ENCODE peak calls at places on chromosome 15, in nine cellular contexts. One of them, this sample, is unnamed.

GRCh38 chr15:60120100-60120499 is 116.0 kb downstream of the FOXB1 start:
- DNase-seq in pancreas: no peak
- DNase-seq in CD8-positive, alpha-beta T cell: no peak
- DNase-seq in upper lobe of left lung: no peak
- DNase-seq in neural progenitor cell: peak; percentile 62
- DNase-seq in kidney: no peak
- DNase-seq in foreskin fibroblast: no peak
- DNase-seq in neuronal stem cell: no peak
- DNase-seq in MM.1S: no peak
- DNase-seq in this sample: no peak

GRCh38 chr15:69602921-69603320 is 150.3 kb downstream of the RPLP1 start:
- DNase-seq in pancreas: no peak
- DNase-seq in CD8-positive, alpha-beta T cell: no peak
- DNase-seq in upper lobe of left lung: peak; percentile 12
- DNase-seq in neural progenitor cell: no peak
- DNase-seq in kidney: no peak
- DNase-seq in foreskin fibroblast: no peak
- DNase-seq in neuronal stem cell: no peak
- DNase-seq in MM.1S: no peak
- DNase-seq in this sample: no peak

GRCh38 chr15:49315543-49315942 is 107.5 kb upstream of the FGF7 start:
- DNase-seq in pancreas: no peak
- DNase-seq in CD8-positive, alpha-beta T cell: no peak
- DNase-seq in upper lobe of left lung: no peak
- DNase-seq in neural progenitor cell: peak; percentile 44
- DNase-seq in kidney: no peak
- DNase-seq in foreskin fibroblast: no peak
- DNase-seq in neuronal stem cell: no peak
- DNase-seq in MM.1S: no peak
- DNase-seq in this sample: no peak

GRCh38 chr15:99059010-99059981 is 45.6 kb upstream of the SYNM start:
- DNase-seq in pancreas: peak; percentile 44
- DNase-seq in CD8-positive, alpha-beta T cell: peak; percentile 65
- DNase-seq in upper lobe of left lung: peak; percentile 67
- DNase-seq in neural progenitor cell: peak; percentile 93
- DNase-seq in kidney: peak; percentile 95
- DNase-seq in foreskin fibroblast: peak; percentile 73
- DNase-seq in neuronal stem cell: peak; percentile 85
- DNase-seq in MM.1S: peak; percentile 52
- DNase-seq in this sample: peak; percentile 85

GRCh38 chr15:62606376-62607164 is 436.0 kb upstream of the TPM1 start:
- DNase-seq in pancreas: peak; percentile 5
- DNase-seq in CD8-positive, alpha-beta T cell: no peak
- DNase-seq in upper lobe of left lung: no peak
- DNase-seq in neural progenitor cell: no peak
- DNase-seq in kidney: no peak
- DNase-seq in foreskin fibroblast: peak; percentile 98
- DNase-seq in neuronal stem cell: no peak
- DNase-seq in MM.1S: no peak
- DNase-seq in this sample: no peak

GRCh38 chr15:72970965-72971746 is 81.1 kb upstream of the NEO1 start:
- DNase-seq in pancreas: no peak
- DNase-seq in CD8-positive, alpha-beta T cell: no peak
- DNase-seq in upper lobe of left lung: no peak
- DNase-seq in neural progenitor cell: no peak
- DNase-seq in kidney: no peak
- DNase-seq in foreskin fibroblast: peak; percentile 18
- DNase-seq in neuronal stem cell: no peak
- DNase-seq in MM.1S: no peak
- DNase-seq in this sample: no peak

GRCh38 chr15:92164327-92165000 is 229.2 kb upstream of the ST8SIA2 start:
- DNase-seq in pancreas: no peak
- DNase-seq in CD8-positive, alpha-beta T cell: no peak
- DNase-seq in upper lobe of left lung: no peak
- DNase-seq in neural progenitor cell: peak; percentile 71
- DNase-seq in kidney: no peak
- DNase-seq in foreskin fibroblast: no peak
- DNase-seq in neuronal stem cell: peak; percentile 41
- DNase-seq in MM.1S: no peak
- DNase-seq in this sample: no peak

GRCh38 chr15:77144492-77145070 is 73.7 kb upstream of the TSPAN3 start:
- DNase-seq in pancreas: no peak
- DNase-seq in CD8-positive, alpha-beta T cell: no peak
- DNase-seq in upper lobe of left lung: no peak
- DNase-seq in neural progenitor cell: no peak
- DNase-seq in kidney: no peak
- DNase-seq in foreskin fibroblast: peak; percentile 84
- DNase-seq in neuronal stem cell: no peak
- DNase-seq in MM.1S: no peak
- DNase-seq in this sample: no peak

GRCh38 chr15:45157974-45158373 is 28.2 kb downstream of the DUOX1 start:
- DNase-seq in pancreas: no peak
- DNase-seq in CD8-positive, alpha-beta T cell: no peak
- DNase-seq in upper lobe of left lung: no peak
- DNase-seq in neural progenitor cell: peak; percentile 52
- DNase-seq in kidney: peak; percentile 11
- DNase-seq in foreskin fibroblast: peak; percentile 71
- DNase-seq in neuronal stem cell: peak; percentile 45
- DNase-seq in MM.1S: no peak
- DNase-seq in this sample: no peak

GRCh38 chr15:94582368-94582767 is 351.0 kb downstream of the MCTP2 start:
- DNase-seq in pancreas: no peak
- DNase-seq in CD8-positive, alpha-beta T cell: no peak
- DNase-seq in upper lobe of left lung: no peak
- DNase-seq in neural progenitor cell: peak; percentile 81
- DNase-seq in kidney: no peak
- DNase-seq in foreskin fibroblast: no peak
- DNase-seq in neuronal stem cell: peak; percentile 46
- DNase-seq in MM.1S: peak; percentile 20
- DNase-seq in this sample: no peak

GRCh38 chr15:55379095-55379494 is 29.1 kb downstream of the CCPG1 start:
- DNase-seq in pancreas: no peak
- DNase-seq in CD8-positive, alpha-beta T cell: no peak
- DNase-seq in upper lobe of left lung: no peak
- DNase-seq in neural progenitor cell: no peak
- DNase-seq in kidney: no peak
- DNase-seq in foreskin fibroblast: no peak
- DNase-seq in neuronal stem cell: no peak
- DNase-seq in MM.1S: no peak
- DNase-seq in this sample: no peak

GRCh38 chr15:67108122-67108871 is 42.9 kb downstream of the SMAD3 start:
- DNase-seq in pancreas: no peak
- DNase-seq in CD8-positive, alpha-beta T cell: no peak
- DNase-seq in upper lobe of left lung: no peak
- DNase-seq in neural progenitor cell: no peak
- DNase-seq in kidney: no peak
- DNase-seq in foreskin fibroblast: peak; percentile 63
- DNase-seq in neuronal stem cell: no peak
- DNase-seq in MM.1S: no peak
- DNase-seq in this sample: no peak

GRCh38 chr15:101813803-101814534 is 2.0 kb downstream of the OR4F15 start:
- DNase-seq in pancreas: no peak
- DNase-seq in CD8-positive, alpha-beta T cell: no peak
- DNase-seq in upper lobe of left lung: no peak
- DNase-seq in neural progenitor cell: no peak
- DNase-seq in kidney: no peak
- DNase-seq in foreskin fibroblast: peak; percentile 29
- DNase-seq in neuronal stem cell: no peak
- DNase-seq in MM.1S: no peak
- DNase-seq in this sample: no peak

GRCh38 chr15:88465633-88466219 is 1.5 kb downstream of the MRPL46 start:
- DNase-seq in pancreas: no peak
- DNase-seq in CD8-positive, alpha-beta T cell: no peak
- DNase-seq in upper lobe of left lung: peak; percentile 53
- DNase-seq in neural progenitor cell: no peak
- DNase-seq in kidney: no peak
- DNase-seq in foreskin fibroblast: peak; percentile 88
- DNase-seq in neuronal stem cell: no peak
- DNase-seq in MM.1S: no peak
- DNase-seq in this sample: no peak

GRCh38 chr15:90002428-90002844 is 1.3 kb downstream of the ZNF710 start:
- DNase-seq in pancreas: no peak
- DNase-seq in CD8-positive, alpha-beta T cell: peak; percentile 57
- DNase-seq in upper lobe of left lung: peak; percentile 60
- DNase-seq in neural progenitor cell: peak; percentile 70
- DNase-seq in kidney: peak; percentile 81
- DNase-seq in foreskin fibroblast: peak; percentile 56
- DNase-seq in neuronal stem cell: no peak
- DNase-seq in MM.1S: peak; percentile 45
- DNase-seq in this sample: peak; percentile 53

GRCh38 chr15:77266708-77267387 is 153.1 kb downstream of the PEAK1 start:
- DNase-seq in pancreas: no peak
- DNase-seq in CD8-positive, alpha-beta T cell: no peak
- DNase-seq in upper lobe of left lung: no peak
- DNase-seq in neural progenitor cell: peak; percentile 8
- DNase-seq in kidney: no peak
- DNase-seq in foreskin fibroblast: peak; percentile 38
- DNase-seq in neuronal stem cell: no peak
- DNase-seq in MM.1S: no peak
- DNase-seq in this sample: no peak

DNA sequence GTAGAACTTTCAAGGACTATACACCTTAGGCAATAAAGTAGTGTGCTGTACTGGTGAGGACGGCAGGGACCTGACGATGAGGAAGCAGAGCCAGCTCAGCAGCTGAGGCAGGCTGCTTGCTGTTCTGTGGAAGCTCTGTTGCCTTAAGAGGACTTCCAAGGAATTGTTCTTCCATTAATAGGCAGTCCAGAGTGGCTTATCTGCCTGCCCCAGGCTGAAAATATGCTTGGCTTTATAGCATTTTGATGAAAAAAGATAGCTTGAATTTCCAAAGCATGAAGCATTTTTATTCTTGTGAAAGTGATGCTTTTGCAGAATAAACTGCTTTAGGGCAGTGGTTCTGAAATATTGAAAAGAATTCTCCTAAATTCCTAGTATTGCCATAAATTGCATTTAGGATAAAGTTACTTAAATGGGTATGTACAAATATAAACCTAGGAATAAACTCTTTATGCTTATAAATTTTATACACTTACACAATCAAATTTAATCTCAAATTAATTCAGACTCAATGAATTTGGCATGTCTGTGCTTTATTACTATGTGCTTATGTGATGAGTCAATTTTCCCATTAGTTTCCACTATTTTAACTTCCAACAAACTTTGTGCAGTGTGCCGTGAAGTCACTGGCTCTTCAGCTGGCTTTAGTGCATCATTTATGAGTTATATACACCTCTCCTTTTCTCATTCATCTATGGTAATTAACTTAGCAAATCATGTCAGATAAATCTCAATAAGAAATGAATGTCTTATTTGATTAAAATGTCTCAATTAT is 231.0 kb upstream of the RASGRP1 start:
- DNase-seq in pancreas: no peak
- DNase-seq in CD8-positive, alpha-beta T cell: no peak
- DNase-seq in upper lobe of left lung: no peak
- DNase-seq in neural progenitor cell: no peak
- DNase-seq in kidney: no peak
- DNase-seq in foreskin fibroblast: no peak
- DNase-seq in neuronal stem cell: no peak
- DNase-seq in MM.1S: no peak
- DNase-seq in this sample: no peak
- H3K4me3 ChIP-seq in pancreas: no peak overlapping the region
- H3K4me3 ChIP-seq in CD8-positive, alpha-beta T cell: no peak overlapping the region
- H3K4me3 ChIP-seq in upper lobe of left lung: no peak overlapping the region
- H3K4me3 ChIP-seq in neural progenitor cell: no peak overlapping the region
- H3K4me3 ChIP-seq in kidney: no peak overlapping the region
- H3K4me3 ChIP-seq in foreskin fibroblast: no peak overlapping the region
- H3K4me3 ChIP-seq in neuronal stem cell: no peak overlapping the region
- H3K4me3 ChIP-seq in MM.1S: no peak overlapping the region
- H3K4me3 ChIP-seq in this sample: no peak overlapping the region

DNA sequence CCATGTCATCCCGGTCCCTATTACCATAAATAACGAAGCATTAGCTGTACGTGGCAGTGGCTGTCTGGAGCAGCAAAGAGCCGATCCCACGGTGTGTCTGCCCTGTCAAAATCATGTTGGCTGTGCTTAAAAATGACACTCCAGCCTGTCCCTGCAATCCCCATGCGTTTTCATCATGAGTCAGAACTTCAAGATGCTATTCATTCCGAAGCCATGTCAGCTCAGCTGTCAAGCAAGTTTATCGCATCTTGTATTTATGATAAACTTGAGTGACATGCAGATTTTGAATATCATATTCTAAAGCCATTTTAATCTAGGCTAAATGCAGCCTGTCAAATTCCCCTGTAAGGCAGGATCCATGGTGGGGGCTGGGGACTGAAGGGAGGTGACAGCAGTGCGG is 152.4 kb downstream of the TJP1 start:
- DNase-seq in pancreas: no peak
- DNase-seq in CD8-positive, alpha-beta T cell: no peak
- DNase-seq in upper lobe of left lung: no peak
- DNase-seq in neural progenitor cell: no peak
- DNase-seq in kidney: no peak
- DNase-seq in foreskin fibroblast: peak; percentile 21
- DNase-seq in neuronal stem cell: no peak
- DNase-seq in MM.1S: no peak
- DNase-seq in this sample: no peak
- H3K4me3 ChIP-seq in pancreas: no peak overlapping the region
- H3K4me3 ChIP-seq in CD8-positive, alpha-beta T cell: no peak overlapping the region
- H3K4me3 ChIP-seq in upper lobe of left lung: no peak overlapping the region
- H3K4me3 ChIP-seq in neural progenitor cell: no peak overlapping the region
- H3K4me3 ChIP-seq in kidney: no peak overlapping the region
- H3K4me3 ChIP-seq in foreskin fibroblast: no peak overlapping the region
- H3K4me3 ChIP-seq in neuronal stem cell: no peak overlapping the region
- H3K4me3 ChIP-seq in MM.1S: no peak overlapping the region
- H3K4me3 ChIP-seq in this sample: no peak overlapping the region

GRCh38 chr15:61227269-61228024 is 1.7 kb downstream of the RORA start:
- DNase-seq in pancreas: peak; percentile 9
- DNase-seq in CD8-positive, alpha-beta T cell: no peak
- DNase-seq in upper lobe of left lung: no peak
- DNase-seq in neural progenitor cell: peak; percentile 55
- DNase-seq in kidney: peak; percentile 62
- DNase-seq in foreskin fibroblast: peak; percentile 62
- DNase-seq in neuronal stem cell: peak; percentile 9
- DNase-seq in MM.1S: no peak
- DNase-seq in this sample: peak; percentile 10
- H3K4me3 ChIP-seq in pancreas: peak overlapping the region; percentile 37
- H3K4me3 ChIP-seq in CD8-positive, alpha-beta T cell: no peak overlapping the region
- H3K4me3 ChIP-seq in upper lobe of left lung: peak overlapping the region; percentile 60
- H3K4me3 ChIP-seq in neural progenitor cell: peak overlapping the region; percentile 91
- H3K4me3 ChIP-seq in kidney: peak overlapping the region; percentile 81
- H3K4me3 ChIP-seq in foreskin fibroblast: peak overlapping the region; percentile 75
- H3K4me3 ChIP-seq in neuronal stem cell: peak overlapping the region; percentile 78
- H3K4me3 ChIP-seq in MM.1S: peak overlapping the region; percentile 70
- H3K4me3 ChIP-seq in this sample: peak overlapping the region; percentile 78

DNA sequence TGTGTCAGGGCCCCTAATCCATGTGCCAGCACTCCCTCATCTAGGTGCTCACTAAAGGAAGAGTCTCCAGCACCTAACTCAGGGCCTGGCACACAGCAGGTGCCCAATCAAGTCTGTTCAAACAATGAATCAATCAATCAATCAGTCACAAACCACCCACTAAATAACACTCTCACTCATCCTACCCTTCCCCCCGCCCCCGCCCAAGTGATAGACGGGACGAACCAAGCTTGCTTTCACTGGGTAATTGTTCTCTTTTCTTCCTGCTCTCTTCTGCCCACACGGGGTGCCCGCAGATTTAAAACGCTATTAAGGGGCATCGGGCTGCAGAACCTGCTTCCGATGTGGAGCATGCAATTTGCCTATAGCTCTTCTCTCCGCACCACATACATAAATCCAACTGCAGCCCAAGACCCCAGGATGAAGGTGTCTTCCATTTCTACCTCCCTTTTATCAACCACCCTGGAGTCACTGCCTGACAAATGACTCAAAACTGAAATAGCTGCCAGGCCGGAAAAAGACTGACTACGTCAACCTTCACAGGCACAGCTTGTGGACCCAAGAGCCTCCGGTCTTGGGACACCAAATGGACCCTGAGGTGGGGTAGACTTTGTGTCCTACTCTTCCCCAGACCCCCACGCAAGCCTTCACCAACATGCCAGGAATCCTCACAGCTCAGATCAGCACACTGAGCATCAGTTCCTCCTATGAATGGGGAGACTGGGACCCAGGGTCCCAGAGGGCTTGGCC is 1.7 kb downstream of the KLHL25 start:
- DNase-seq in pancreas: no peak
- DNase-seq in CD8-positive, alpha-beta T cell: no peak
- DNase-seq in upper lobe of left lung: no peak
- DNase-seq in neural progenitor cell: no peak
- DNase-seq in kidney: peak; percentile 36
- DNase-seq in foreskin fibroblast: no peak
- DNase-seq in neuronal stem cell: no peak
- DNase-seq in MM.1S: no peak
- DNase-seq in this sample: no peak
- H3K4me3 ChIP-seq in pancreas: no peak overlapping the region
- H3K4me3 ChIP-seq in CD8-positive, alpha-beta T cell: peak overlapping the region; percentile 86
- H3K4me3 ChIP-seq in upper lobe of left lung: peak overlapping the region; percentile 93
- H3K4me3 ChIP-seq in neural progenitor cell: peak overlapping the region; percentile 79
- H3K4me3 ChIP-seq in kidney: peak overlapping the region; percentile 71
- H3K4me3 ChIP-seq in foreskin fibroblast: peak overlapping the region; percentile 84
- H3K4me3 ChIP-seq in neuronal stem cell: peak overlapping the region; percentile 87
- H3K4me3 ChIP-seq in MM.1S: no peak overlapping the region
- H3K4me3 ChIP-seq in this sample: peak overlapping the region; percentile 98

This sample was measured in heart right ventricle.